ENCODE peak calls at places on chromosomes 2 and 18, in seven cellular contexts. J is Caco-2, V is fibroblast of the aortic adventitia, G is coronary artery, P is HCT116, U is H1, Y is body of pancreas. X is an unnamed sample.

GRCh38 chr2:195414479-195414878 is 242.5 kb upstream of the SLC39A10 start:
- DNase-seq in Y (no peak), P (no peak), U (no peak), V (no peak), G (no peak), J (no peak), X (no peak)

GRCh38 chr2:110804915-110805314 is 72.5 kb downstream of the ACOXL start:
- DNase-seq in Y (no peak), U (no peak), J (no peak), P (no peak), V (no peak), G (no peak), X (no peak)

GRCh38 chr2:131112477-131113027 is 7.4 kb downstream of the PLEKHB2 start:
- DNase-seq in G (no peak), J (no peak), V (peak), P (no peak), U (no peak), Y (no peak), X (no peak)

GRCh38 chr18:56314396-56314795 is 324.0 kb downstream of the TXNL1 start:
- DNase-seq in J (no peak), P (no peak), G (no peak), U (no peak), Y (peak), V (peak), X (no peak)

GRCh38 chr2:195531754-195532153 is 125.3 kb upstream of the SLC39A10 start:
- DNase-seq in U (no peak), P (no peak), V (peak), J (no peak), G (no peak), Y (no peak), X (no peak)

GRCh38 chr2:65957886-65958285 is 477.0 kb upstream of the MEIS1 start:
- DNase-seq in Y (no peak), P (no peak), V (no peak), J (no peak), U (no peak), G (no peak), X (no peak)

GRCh38 chr2:58973831-58974281 is 732.7 kb upstream of the FANCL start:
- DNase-seq in V (no peak), P (no peak), Y (no peak), U (peak), J (peak), G (no peak), X (no peak)

GRCh38 chr2:238636269-238637073 is 209.7 kb downstream of the ASB1 start:
- DNase-seq in G (no peak), J (no peak), U (no peak), V (peak), P (no peak), Y (no peak), X (no peak)

GRCh38 chr2:223062304-223062845 is 10.4 kb downstream of the KCNE4 start:
- DNase-seq in P (no peak), G (no peak), U (no peak), Y (no peak), J (no peak), V (peak), X (no peak)

GRCh38 chr18:24799176-24799575 is 338.7 kb downstream of the HRH4 start:
- DNase-seq in G (no peak), V (no peak), J (no peak), Y (no peak), P (no peak), U (no peak), X (no peak)

GRCh38 chr2:204691911-204692510 is 146.7 kb downstream of the PARD3B start:
- DNase-seq in U (peak), V (peak), J (peak), Y (peak), P (peak), G (no peak), X (peak)

GRCh38 chr2:239651859-239652258 is 251.0 kb upstream of the HDAC4 start:
- DNase-seq in P (no peak), G (peak), J (no peak), U (no peak), Y (no peak), V (no peak), X (no peak)

GRCh38 chr2:205766765-205767359 is 84.6 kb downstream of the NRP2 start:
- DNase-seq in P (no peak), U (no peak), G (no peak), V (peak), J (peak), Y (peak), X (peak)

DNA sequence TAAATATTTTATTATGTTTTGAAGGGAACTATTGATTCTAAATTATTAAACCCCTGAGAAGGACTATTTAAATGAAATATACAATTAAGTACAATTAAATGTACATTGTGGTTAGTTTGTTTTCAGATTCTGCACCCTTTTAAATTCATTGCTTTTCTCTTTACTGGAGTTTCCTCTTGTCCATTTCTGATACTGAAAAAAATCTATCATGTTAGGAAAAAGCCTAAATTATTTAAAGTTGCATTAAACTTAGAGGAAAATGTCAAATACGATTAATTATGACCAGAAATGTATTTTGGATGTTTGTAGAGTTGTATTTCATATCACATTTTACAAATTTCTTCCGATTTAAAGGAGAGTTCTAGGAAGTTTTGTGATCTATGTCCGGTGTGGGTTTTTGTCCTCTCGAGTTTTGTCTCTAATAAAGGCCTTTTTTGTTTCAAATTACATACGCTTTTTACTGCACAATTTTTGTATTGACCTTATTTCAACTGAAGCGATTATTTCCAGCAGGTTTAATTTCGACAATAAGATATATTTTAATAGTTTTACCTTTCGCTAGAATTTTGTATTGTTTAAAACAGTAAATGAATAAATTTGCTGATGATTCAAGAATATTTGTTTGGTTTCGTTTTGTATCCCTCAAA is 3.2 kb upstream of the SATB2 start:
- DNase-seq in U (no peak), J (no peak), Y (no peak), P (no peak), G (no peak), V (peak), X (no peak)
- H3K4me3 ChIP-seq in U (no peak), J (no peak), Y (no peak), P (peak), G (no peak), V (peak), X (peak)

GRCh38 chr2:213224366-213224765 is 59.9 kb upstream of the SPAG16 start:
- DNase-seq in V (no peak), Y (no peak), G (no peak), U (no peak), P (no peak), J (no peak), X (no peak)

GRCh38 chr2:213221962-213222361 is 62.3 kb upstream of the SPAG16 start:
- DNase-seq in U (no peak), P (no peak), Y (no peak), V (peak), G (no peak), J (no peak), X (no peak)

GRCh38 chr2:213219816-213220215 is 64.4 kb upstream of the SPAG16 start:
- DNase-seq in P (no peak), J (no peak), V (no peak), Y (no peak), G (no peak), U (no peak), X (no peak)

GRCh38 chr2:213216461-213216860 is 65.0 kb upstream of the IKZF2 start:
- DNase-seq in G (no peak), V (peak), U (no peak), J (no peak), Y (no peak), P (no peak), X (no peak)

DNA sequence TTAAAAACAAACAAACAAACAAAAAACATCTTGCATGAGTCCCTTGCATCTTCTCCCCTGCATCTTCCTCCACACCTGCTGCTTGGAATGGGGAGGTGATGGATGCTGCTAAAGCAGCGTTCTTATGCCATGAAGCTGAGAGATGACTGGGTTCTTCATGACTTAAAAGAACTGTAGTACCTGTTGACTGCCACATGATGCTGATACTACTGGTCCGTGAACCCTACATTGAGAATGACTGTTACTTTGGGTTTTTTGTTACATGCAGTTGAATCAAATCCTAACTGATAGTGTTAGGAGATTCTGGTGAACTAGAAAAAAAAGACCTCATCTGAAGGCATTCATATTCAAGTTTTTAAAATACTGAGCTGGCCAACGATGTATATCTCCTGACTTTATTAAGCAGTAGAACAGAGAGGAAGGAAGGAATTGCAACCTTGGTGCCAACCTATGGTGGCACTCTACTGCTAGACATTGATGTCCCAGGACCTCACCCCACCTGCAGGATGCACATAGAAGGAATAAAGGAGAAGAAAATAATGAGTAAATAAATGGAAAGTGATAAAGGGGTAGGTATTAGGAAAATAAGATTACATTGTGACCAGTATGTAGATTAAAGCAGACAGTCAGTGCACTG is 63.2 kb upstream of the SPAG16 start:
- DNase-seq in P (no peak), G (no peak), Y (no peak), V (no peak), U (no peak), J (no peak), X (no peak)
- TF ChIP-seq CTCF in P (no peak), G (no peak), Y (no peak), V (no peak), U (no peak), J (no peak), X (no peak)

DNA sequence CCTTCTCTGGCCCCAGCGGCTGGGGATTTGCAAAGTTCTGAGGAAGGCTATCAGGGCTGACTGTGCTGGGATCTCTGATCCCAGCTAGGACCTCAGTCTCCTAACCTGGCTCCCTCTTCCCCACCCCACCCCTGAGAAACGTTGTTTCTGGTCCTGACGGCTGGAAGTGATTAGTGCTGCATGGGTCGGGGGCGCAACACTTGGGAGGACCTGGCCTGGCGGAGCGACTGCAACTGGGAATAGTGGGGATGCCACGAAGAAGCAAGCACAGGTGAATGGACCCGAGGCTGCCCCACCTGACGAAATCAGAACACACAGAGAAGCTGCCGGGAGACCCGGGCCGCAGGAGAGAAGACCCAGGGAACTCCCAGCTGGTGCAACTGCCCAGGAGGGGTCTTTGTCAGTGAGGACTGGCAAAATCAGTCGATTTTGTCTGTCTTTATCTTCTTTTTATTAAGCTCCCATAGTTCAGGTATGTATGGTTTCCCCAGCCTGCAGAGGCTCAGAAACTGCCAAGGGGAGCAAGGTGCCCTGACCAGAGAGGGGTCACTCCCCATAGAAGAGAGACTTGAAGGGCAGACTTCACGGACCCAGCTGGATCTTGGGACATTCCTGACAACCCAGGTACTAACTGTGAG is 656 bp upstream of the LBX2 start:
- DNase-seq in Y (no peak), P (no peak), V (no peak), G (peak), J (no peak), U (no peak), X (no peak)
- H3K4me3 ChIP-seq in Y (no peak), P (no peak), V (no peak), G (no peak), J (peak), U (peak), X (no peak)

GRCh38 chr2:96512341-96512740 is 7.2 kb upstream of the NEURL3 start:
- DNase-seq in Y (no peak), P (no peak), J (no peak), U (no peak), V (no peak), G (no peak), X (no peak)

GRCh38 chr2:96509847-96510230 is 4.7 kb upstream of the NEURL3 start:
- DNase-seq in G (peak), Y (no peak), P (no peak), U (no peak), J (no peak), V (no peak), X (no peak)

GRCh38 chr2:96509114-96509846 is 4.1 kb upstream of the NEURL3 start:
- DNase-seq in G (no peak), V (peak), Y (peak), U (peak), P (peak), J (peak), X (peak)

GRCh38 chr2:96511851-96512250 is 6.7 kb upstream of the NEURL3 start:
- DNase-seq in G (peak), J (no peak), V (no peak), U (no peak), Y (no peak), P (no peak), X (no peak)

DNA sequence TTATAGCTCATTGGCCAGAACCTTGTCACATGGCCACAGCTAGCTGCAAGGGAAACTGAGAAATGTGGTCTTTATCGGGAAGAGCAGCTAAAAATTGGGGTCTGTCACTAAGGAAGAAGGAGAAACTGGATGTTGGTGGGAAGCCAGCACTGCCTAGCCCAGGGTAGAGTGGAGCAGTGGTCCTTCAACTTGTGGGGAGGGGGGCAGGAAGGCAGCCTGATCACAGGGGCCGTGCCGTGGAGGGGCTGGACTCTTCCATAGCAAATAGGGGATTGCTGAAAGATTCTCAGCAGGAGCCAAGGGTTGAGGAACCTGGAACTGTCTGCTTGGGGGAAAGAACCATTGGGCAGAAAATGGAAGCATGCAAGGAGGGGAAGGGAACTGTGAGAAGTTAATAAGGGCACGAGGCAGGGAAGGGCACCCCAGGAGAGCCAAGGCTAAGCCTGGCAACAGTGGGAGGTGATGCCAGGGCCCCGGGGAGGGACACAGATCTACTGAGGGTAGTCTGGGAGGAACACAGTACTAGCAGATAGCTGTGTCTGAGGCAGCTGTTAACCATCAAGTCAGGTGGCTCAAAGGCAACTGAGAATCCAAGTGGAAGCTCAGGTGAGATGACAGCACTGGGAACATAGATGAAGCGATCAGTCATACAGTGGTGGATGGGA is 5.9 kb upstream of the NEURL3 start:
- DNase-seq in Y (no peak), G (peak), P (no peak), U (no peak), J (no peak), V (no peak), X (no peak)
- TF ChIP-seq CTCF in Y (no peak), G (no peak), P (no peak), U (no peak), J (no peak), V (no peak), X (no peak)

GRCh38 chr2:207163053-207163814 is 2.5 kb downstream of the KLF7 start:
- DNase-seq in V (peak), G (no peak), Y (peak), U (no peak), J (no peak), P (peak), X (peak)
- H3K4me3 ChIP-seq in V (peak), G (peak), Y (no peak), U (peak), J (no peak), P (peak), X (peak)

DNA sequence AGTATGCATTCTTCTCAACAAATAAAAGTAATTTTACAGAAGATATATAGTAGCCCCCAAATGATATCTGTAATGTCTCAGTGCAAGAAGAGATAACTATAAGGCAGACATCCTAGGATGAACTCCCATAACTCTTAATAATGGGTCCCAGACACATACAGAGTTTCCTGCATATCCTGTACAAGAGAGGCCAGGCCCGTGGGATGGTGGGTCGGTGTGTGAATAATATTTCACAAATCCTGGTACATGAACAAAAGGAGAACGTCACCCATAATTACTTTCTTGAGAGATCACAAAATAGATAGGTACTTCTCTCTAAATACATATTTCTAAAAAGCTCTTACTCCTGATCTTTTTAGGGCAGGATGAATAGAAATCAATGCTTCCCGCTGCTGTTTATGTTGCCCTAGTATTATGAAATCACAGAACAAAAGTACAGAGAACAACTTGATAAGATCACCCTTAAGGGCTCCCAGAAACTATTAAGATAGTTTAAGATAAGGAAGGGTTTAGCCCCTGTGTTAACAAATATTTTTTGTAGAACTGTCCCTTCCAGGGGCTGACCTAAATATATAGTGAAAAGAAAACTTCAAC is 5.4 kb downstream of the IRS1 start:
- DNase-seq in U (no peak), Y (no peak), G (no peak), V (peak), P (no peak), J (no peak), X (no peak)
- TF ChIP-seq CTCF in U (no peak), Y (no peak), G (no peak), V (no peak), P (no peak), J (no peak), X (no peak)

GRCh38 chr2:10408649-10409579 is 39.2 kb downstream of the ODC1 start:
- DNase-seq in J (peak), G (no peak), Y (peak), V (peak), P (peak), U (peak), X (peak)

GRCh38 chr2:10410716-10411437 is 37.2 kb downstream of the ODC1 start:
- DNase-seq in Y (no peak), V (no peak), G (no peak), U (no peak), P (no peak), J (no peak), X (no peak)

GRCh38 chr2:10407841-10408648 is 40.1 kb downstream of the ODC1 start:
- DNase-seq in Y (peak), J (peak), P (peak), G (peak), U (no peak), V (peak), X (no peak)

GRCh38 chr2:10411557-10411956 is 36.6 kb downstream of the ODC1 start:
- DNase-seq in P (no peak), V (no peak), Y (no peak), U (no peak), J (no peak), G (no peak), X (no peak)

GRCh38 chr2:10410001-10410671 is 38.0 kb downstream of the ODC1 start:
- DNase-seq in U (no peak), J (no peak), G (no peak), V (no peak), Y (no peak), P (no peak), X (no peak)
- H3K4me3 ChIP-seq in U (no peak), J (no peak), G (no peak), V (no peak), Y (no peak), P (no peak), X (no peak)

DNA sequence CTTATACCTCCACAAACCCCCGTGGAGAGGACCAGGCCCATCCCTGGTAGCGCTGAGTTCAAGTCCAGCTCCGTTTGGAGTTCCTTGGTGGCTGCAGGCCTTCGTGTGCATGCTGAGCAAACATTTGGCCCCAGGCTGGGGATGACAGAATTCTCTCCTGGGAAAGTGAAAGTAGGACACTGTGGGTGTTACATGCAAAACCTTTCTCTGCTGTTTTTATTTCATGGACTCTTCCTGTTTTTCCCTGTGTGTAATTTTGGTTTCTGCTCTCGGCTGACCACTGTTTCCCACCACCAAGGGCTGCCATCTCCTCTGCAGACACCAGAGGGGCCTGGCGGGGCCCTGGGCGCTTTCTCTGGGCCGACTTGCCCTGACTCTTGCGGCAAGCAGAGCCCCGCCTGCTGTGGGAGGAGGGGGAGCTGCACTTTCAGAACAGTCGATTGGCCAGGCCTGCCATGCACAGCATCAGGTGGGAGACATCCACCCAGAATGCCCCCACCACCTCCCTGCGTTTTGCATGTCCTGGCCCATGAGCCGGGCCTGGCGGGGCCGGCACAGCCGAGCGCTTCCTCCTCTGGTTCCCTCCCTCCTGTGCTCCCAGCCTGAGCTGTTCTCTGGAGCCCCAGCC is 102.4 kb downstream of the CABLES1 start:
- DNase-seq in Y (no peak), G (peak), P (no peak), U (no peak), V (peak), J (no peak), X (no peak)
- TF ChIP-seq CTCF in Y (no peak), G (no peak), P (no peak), U (peak), V (peak), J (no peak), X (peak)

GRCh38 chr2:213932-214693 is 49.7 kb downstream of the SH3YL1 start:
- DNase-seq in V (no peak), Y (peak), J (no peak), U (no peak), G (no peak), P (no peak), X (no peak)
- H3K4me3 ChIP-seq in V (no peak), Y (no peak), J (no peak), U (no peak), G (no peak), P (no peak), X (no peak)

X was measured in LNCaP clone FGC.